ENCODE peak calls at places on chromosomes 12 and 14, in nine cellular contexts. S is HCT116, R is H9, W is IMR-90, O is A673, J is brain microvascular endothelial cell, D is tibial artery, H is tibial nerve, P is OCI-LY7. I is an unnamed sample.

GRCh38 chr14:105414456-105415371 is 4.9 kb upstream of the MTA1 start:
- DNase-seq in J (peak; percentile 56), O (peak; percentile 89), H (peak; percentile 60), R (peak; percentile 57), W (peak; percentile 52), S (no peak), D (peak; percentile 74), P (no peak), I (peak; percentile 55)

GRCh38 chr12:112946236-112947000 is 8.1 kb downstream of the OAS3 start:
- DNase-seq in H (no peak), P (no peak), S (no peak), O (no peak), W (no peak), R (no peak), J (no peak), D (no peak), I (no peak)

GRCh38 chr14:79408696-79409095 is 802.6 kb downstream of the DIO2 start:
- DNase-seq in H (no peak), P (no peak), J (no peak), R (no peak), O (no peak), D (no peak), W (no peak), S (no peak), I (no peak)

GRCh38 chr12:124469193-124469888 is 98.1 kb downstream of the NCOR2 start:
- DNase-seq in D (no peak), S (no peak), P (peak; percentile 29), R (peak; percentile 62), J (no peak), H (no peak), O (peak; percentile 50), W (no peak), I (no peak)

GRCh38 chr14:103023881-103024473 is 33.4 kb downstream of the CDC42BPB start:
- DNase-seq in W (peak; percentile 91), R (no peak), D (no peak), O (peak; percentile 69), J (peak; percentile 79), S (no peak), H (no peak), P (no peak), I (no peak)

GRCh38 chr12:109440851-109441490 is 36.1 kb downstream of the KCTD10 start:
- DNase-seq in D (no peak), R (no peak), H (no peak), P (no peak), J (no peak), S (no peak), W (no peak), O (no peak), I (no peak)

GRCh38 chr12:93829073-93829472 is 151.9 kb downstream of the CRADD start:
- DNase-seq in J (no peak), O (no peak), S (no peak), W (no peak), P (no peak), R (no peak), D (no peak), H (no peak), I (no peak)

GRCh38 chr14:81946808-81947798 is 413.4 kb upstream of the SEL1L start:
- DNase-seq in P (no peak), O (peak; percentile 10), H (no peak), S (no peak), R (no peak), W (no peak), D (no peak), J (no peak), I (no peak)

GRCh38 chr12:67354322-67354721 is 85.2 kb downstream of the CAND1 start:
- DNase-seq in W (peak; percentile 15), J (no peak), D (peak; percentile 21), P (no peak), S (no peak), H (no peak), R (no peak), O (no peak), I (no peak)

GRCh38 chr14:57412341-57412740 is 22.0 kb downstream of the NAA30 start:
- DNase-seq in D (no peak), H (no peak), R (no peak), O (no peak), S (no peak), W (no peak), P (no peak), J (no peak), I (no peak)

GRCh38 chr12:24057920-24058476 is 108.5 kb upstream of the SOX5 start:
- DNase-seq in P (no peak), D (no peak), W (no peak), J (no peak), R (no peak), O (no peak), H (no peak), S (no peak), I (no peak)

GRCh38 chr14:45251912-45252311 is 1.1 kb downstream of the MIS18BP1 start:
- DNase-seq in D (no peak), W (peak; percentile 2), R (no peak), S (no peak), H (no peak), O (peak; percentile 25), P (peak; percentile 85), J (no peak), I (no peak)

GRCh38 chr12:12398026-12398859 is 41.4 kb downstream of the BORCS5 start:
- DNase-seq in S (no peak), R (no peak), J (peak; percentile 90), P (no peak), H (peak; percentile 58), O (peak; percentile 28), D (peak; percentile 81), W (peak; percentile 97), I (peak; percentile 63)

GRCh38 chr12:127928615-127929014 is 338.4 kb upstream of the TMEM132C start:
- DNase-seq in O (no peak), P (no peak), W (no peak), D (no peak), H (no peak), J (peak; percentile 57), R (no peak), S (no peak), I (no peak)

GRCh38 chr12:121711925-121712461 is 559 bp upstream of the TMEM120B start:
- DNase-seq in P (peak; percentile 48), S (no peak), J (no peak), W (no peak), R (no peak), D (no peak), H (no peak), O (peak; percentile 57), I (peak; percentile 33)

DNA sequence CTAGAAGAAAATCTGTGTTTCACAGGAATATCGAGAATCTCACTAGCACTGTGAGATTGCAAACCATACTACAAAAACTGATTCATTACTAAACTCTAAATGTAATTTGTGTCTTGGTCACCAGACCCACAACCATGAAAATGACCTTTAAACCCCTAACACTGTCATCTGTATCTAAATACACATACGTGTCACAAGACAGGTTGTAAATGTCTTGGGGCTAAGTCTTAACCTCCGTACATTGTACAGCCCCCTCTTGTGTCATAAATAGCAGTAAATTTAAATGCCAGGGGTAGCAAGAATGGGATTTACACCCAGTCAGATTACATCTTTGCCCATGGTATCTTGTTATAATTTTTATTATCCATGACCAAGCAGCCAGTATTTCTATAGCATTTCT is 117.3 kb downstream of the GPR135 start:
- DNase-seq in S (no peak), O (no peak), P (no peak), W (no peak), R (no peak), J (no peak), D (no peak), H (no peak), I (no peak)
- H3K27ac ChIP-seq in S (no peak overlapping the region), O (no peak overlapping the region), P (peak overlapping the region; percentile 81), W (no peak overlapping the region), R (no peak overlapping the region), J (no peak overlapping the region), D (peak overlapping the region; percentile 75), H (peak overlapping the region; percentile 73), I (no peak overlapping the region)

DNA sequence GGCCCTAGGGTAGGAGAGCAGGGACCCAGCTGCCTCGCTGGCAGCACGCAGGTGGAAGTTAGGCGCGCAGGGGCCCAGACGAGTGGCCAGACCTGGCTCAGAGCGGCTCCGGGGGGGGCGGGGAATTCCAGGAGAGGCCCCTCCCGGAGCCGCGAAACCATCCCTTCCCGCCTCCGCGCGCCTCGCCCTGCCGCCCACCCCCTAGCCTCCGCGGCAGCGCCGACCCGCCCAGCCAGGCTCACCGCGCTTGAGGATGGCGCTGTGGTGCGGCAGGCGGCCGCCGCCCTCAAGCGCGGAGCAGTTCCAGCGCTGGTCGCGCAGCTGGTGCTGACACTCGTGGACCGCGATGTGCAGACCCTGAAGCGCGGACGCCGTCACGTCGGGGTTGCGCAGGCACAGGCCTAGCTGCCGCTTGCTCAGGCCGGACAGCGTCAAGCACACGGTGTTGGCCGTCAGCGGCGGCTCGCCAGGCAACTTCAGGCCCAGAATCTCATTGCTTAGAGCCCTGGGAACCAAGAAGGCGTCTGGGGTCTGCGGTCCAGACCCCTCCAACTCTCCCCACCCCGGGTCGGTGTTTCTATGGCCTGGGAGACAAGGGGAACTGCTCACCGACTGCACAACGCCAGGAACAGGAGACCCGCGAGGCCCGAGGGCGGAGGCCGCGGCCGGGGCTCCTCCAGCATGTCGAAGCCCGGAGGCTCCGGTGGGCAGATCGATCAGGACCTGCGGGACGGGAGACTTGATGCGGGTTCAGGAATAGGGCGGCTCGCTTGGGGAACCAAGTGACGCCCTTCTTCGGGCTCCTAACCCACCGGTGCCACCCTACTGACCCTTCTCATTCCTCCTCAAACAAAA is 1.5 kb downstream of the WNT10B start:
- DNase-seq in S (no peak), O (no peak), P (no peak), R (peak; percentile 50), H (no peak), W (no peak), J (no peak), D (no peak), I (no peak)
- TF ChIP-seq CTCF in S (no peak), O (no peak), P (no peak), R (peak; percentile 23), H (no peak), W (no peak), J (no peak), D (no peak), I (no peak)

DNA sequence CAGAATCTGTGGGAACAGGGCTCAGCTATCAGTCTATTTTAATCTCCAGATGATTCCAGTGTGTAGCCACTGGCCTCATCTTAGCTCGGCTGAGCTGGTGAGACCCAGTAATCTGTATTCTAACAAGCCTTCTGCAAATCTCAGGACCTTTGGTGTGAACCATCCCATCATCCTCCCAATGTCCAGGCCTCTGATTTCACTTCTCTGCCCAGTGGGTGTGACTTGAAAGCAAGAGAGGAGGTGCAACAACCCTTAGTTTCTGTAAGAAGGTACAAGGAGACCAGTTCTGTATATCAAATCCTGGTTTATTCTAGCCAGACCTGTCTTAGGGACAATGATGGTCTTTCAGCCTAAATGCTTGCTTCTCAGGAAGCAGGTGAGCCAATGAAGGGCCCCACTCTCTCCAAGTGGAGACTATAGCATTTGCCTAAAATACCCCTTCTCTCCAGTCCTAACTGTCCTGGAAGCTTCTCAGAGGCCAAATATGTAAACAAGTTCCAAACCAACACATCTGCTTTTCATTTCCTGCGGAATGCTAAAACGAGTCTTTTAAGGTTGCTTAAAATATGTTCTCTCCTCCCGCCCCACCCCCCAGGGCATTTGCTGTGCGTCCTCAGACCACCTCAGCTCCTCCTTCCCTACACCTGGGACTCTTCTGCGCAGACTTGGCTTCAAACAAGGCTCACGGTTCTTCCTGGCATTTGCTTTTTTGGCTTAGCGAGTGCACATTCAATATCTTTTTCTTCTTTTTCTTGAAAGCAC is 78.4 kb upstream of the FUT8 start:
- DNase-seq in J (peak; percentile 12), P (peak; percentile 60), R (peak; percentile 53), D (no peak), O (no peak), H (peak; percentile 68), W (peak; percentile 86), S (no peak), I (no peak)
- H3K27ac ChIP-seq in J (no peak overlapping the region), P (peak overlapping the region; percentile 71), R (no peak overlapping the region), D (no peak overlapping the region), O (no peak overlapping the region), H (peak overlapping the region; percentile 63), W (peak overlapping the region; percentile 88), S (no peak overlapping the region), I (peak overlapping the region; percentile 69)

GRCh38 chr12:27014859-27015729 is 910 bp upstream of the TM7SF3 start:
- DNase-seq in D (no peak), W (no peak), S (no peak), J (no peak), P (peak; percentile 9), R (no peak), O (no peak), H (no peak), I (no peak)
- TF ChIP-seq CTCF in D (no peak), W (no peak), S (no peak), J (no peak), P (no peak), R (no peak), O (no peak), H (no peak), I (no peak)